ENCODE peak calls at places on chromosomes 7 and 10, in four cellular contexts. Q, B, Z and G are unnamed samples.

GRCh38 chr7:28037220-28038010 is 143.2 kb downstream of the JAZF1 start:
- DNase-seq in Q (peak), B (no peak), Z (peak), G (peak)

GRCh38 chr7:77570330-77571011 is 33.4 kb downstream of the PTPN12 start:
- DNase-seq in Q (peak), B (no peak), Z (peak), G (peak)

GRCh38 chr10:132624847-132625839 is 87.6 kb downstream of the INPP5A start:
- DNase-seq in Q (no peak), B (no peak), Z (peak), G (no peak)

GRCh38 chr10:78028438-78029293 is 649 bp downstream of the POLR3A start:
- DNase-seq in Q (peak), B (peak), Z (peak), G (peak)

GRCh38 chr10:72008096-72008933 is 44.1 kb downstream of the CHST3 start:
- DNase-seq in Q (no peak), B (no peak), Z (no peak), G (no peak)

GRCh38 chr7:5677538-5678294 is 103.7 kb downstream of the RNF216 start:
- DNase-seq in Q (peak), B (peak), Z (peak), G (peak)

GRCh38 chr10:43404675-43405221 is 4.2 kb downstream of the HNRNPF start:
- DNase-seq in Q (no peak), B (no peak), Z (no peak), G (no peak)

GRCh38 chr7:29926761-29927160 is 62.8 kb downstream of the SCRN1 start:
- DNase-seq in Q (no peak), B (no peak), Z (no peak), G (no peak)

GRCh38 chr10:97868134-97868685 is 18.6 kb downstream of the GOLGA7B start:
- DNase-seq in Q (no peak), B (no peak), Z (no peak), G (no peak)

GRCh38 chr7:7118822-7119221 is 63.5 kb upstream of the C1GALT1 start:
- DNase-seq in Q (no peak), B (no peak), Z (no peak), G (no peak)

GRCh38 chr10:5631936-5632335 is 34.5 kb downstream of the ASB13 start:
- DNase-seq in Q (peak), B (no peak), Z (no peak), G (no peak)

GRCh38 chr10:125262414-125262813 is 102.1 kb upstream of the CTBP2 start:
- DNase-seq in Q (peak), B (no peak), Z (no peak), G (no peak)

GRCh38 chr7:29865526-29865925 is 59.2 kb downstream of the WIPF3 start:
- DNase-seq in Q (no peak), B (no peak), Z (peak), G (peak)

GRCh38 chr7:43779032-43779812 is 20.7 kb downstream of the BLVRA start:
- DNase-seq in Q (no peak), B (no peak), Z (no peak), G (no peak)

GRCh38 chr10:101901340-101901739 is 57.7 kb upstream of the KCNIP2 start:
- DNase-seq in Q (no peak), B (no peak), Z (no peak), G (no peak)

GRCh38 chr10:64497306-64497705 is 976.1 kb downstream of the REEP3 start:
- DNase-seq in Q (no peak), B (no peak), Z (no peak), G (no peak)
- H3K4ac ChIP-seq in Q (no peak), B (no peak), Z (no peak), G (no peak)

GRCh38 chr7:99381664-99382075 is 7.1 kb downstream of the ARPC1B start:
- DNase-seq in Q (no peak), B (no peak), Z (no peak), G (no peak)

GRCh38 chr7:99380032-99380822 is 5.7 kb downstream of the ARPC1B start:
- DNase-seq in Q (peak), B (no peak), Z (peak), G (peak)

GRCh38 chr7:99375070-99375807 is 709 bp downstream of the ARPC1B start:
- DNase-seq in Q (peak), B (no peak), Z (peak), G (peak)

GRCh38 chr7:99380823-99381663 is 6.5 kb downstream of the ARPC1B start:
- DNase-seq in Q (peak), B (no peak), Z (no peak), G (no peak)

DNA sequence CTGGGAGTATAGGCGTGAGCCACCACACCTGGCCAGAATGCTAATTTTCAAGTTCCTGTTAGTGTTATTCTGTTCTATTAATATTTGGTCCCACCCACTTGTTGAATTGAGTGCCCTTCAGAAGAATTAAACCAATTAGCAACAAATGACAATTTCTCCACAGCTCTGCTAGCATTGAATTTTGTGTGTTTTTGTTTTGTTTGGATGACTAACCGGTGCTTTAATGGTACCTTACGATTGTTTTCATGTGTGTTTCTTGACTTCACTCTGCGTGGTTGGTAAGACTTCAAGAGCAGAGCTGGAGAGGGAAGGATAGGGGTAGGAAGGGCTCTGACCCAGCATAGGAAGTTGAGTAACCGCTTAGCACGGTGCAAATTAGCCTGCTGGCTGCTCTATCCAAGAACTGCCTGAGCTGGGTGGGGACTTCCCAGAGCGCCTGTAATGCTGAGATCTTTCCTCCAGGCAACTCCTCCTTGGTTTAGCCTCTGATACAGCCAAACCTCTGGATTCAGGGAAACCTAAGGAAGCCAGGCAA is 4.6 kb downstream of the ARPC1B start:
- DNase-seq in Q (peak), B (no peak), Z (peak), G (peak)
- H3K9ac ChIP-seq in Q (no peak), B (no peak), Z (no peak), G (peak)

GRCh38 chr7:88075216-88075615 is 141.2 kb downstream of the ADAM22 start:
- DNase-seq in Q (no peak), B (no peak), Z (no peak), G (no peak)

GRCh38 chr7:88069093-88069492 is 135.0 kb downstream of the ADAM22 start:
- DNase-seq in Q (no peak), B (no peak), Z (no peak), G (no peak)

GRCh38 chr7:88072715-88073055 is 138.6 kb downstream of the ADAM22 start:
- DNase-seq in Q (no peak), B (no peak), Z (no peak), G (no peak)

GRCh38 chr7:88073625-88074024 is 139.6 kb downstream of the ADAM22 start:
- DNase-seq in Q (no peak), B (no peak), Z (no peak), G (no peak)

DNA sequence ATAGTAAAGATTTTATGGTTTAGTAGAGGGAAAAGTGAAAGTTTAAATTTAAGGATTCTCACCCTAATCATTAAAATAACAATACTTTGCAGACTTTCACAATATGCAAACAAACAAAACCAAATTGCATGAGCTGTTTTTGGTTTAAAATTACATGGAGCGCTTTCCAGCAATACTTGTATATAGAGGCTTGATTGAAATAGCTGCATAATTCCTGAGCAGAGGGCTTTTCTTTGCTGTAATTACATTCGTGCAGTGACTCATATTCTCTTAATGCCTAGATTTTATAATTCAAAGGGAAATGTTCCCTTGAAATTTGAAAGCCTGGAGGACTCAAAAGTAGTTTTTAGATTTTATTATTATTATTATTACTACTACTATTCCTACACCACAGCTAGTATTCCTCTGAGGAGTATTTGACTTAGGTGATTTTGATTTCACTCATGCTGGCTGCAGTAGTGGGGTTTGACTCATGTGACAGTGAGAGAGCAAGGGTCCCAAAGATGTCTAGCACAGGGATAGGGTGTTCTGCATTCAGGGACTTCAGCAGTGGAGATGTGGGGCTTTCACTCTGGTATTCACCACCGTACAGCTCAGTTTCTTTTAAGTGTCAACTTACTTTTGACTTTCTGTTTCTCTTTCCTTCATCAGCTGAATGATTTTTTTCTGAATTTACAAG is 138.1 kb downstream of the ADAM22 start:
- DNase-seq in Q (no peak), B (no peak), Z (no peak), G (no peak)
- H3K4ac ChIP-seq in Q (no peak), B (no peak), Z (no peak), G (no peak)

GRCh38 chr7:2281556-2281955 is 32.7 kb downstream of the SNX8 start:
- DNase-seq in Q (no peak), B (no peak), Z (peak), G (peak)
- H3K9ac ChIP-seq in Q (no peak), B (no peak), Z (no peak), G (peak)

DNA sequence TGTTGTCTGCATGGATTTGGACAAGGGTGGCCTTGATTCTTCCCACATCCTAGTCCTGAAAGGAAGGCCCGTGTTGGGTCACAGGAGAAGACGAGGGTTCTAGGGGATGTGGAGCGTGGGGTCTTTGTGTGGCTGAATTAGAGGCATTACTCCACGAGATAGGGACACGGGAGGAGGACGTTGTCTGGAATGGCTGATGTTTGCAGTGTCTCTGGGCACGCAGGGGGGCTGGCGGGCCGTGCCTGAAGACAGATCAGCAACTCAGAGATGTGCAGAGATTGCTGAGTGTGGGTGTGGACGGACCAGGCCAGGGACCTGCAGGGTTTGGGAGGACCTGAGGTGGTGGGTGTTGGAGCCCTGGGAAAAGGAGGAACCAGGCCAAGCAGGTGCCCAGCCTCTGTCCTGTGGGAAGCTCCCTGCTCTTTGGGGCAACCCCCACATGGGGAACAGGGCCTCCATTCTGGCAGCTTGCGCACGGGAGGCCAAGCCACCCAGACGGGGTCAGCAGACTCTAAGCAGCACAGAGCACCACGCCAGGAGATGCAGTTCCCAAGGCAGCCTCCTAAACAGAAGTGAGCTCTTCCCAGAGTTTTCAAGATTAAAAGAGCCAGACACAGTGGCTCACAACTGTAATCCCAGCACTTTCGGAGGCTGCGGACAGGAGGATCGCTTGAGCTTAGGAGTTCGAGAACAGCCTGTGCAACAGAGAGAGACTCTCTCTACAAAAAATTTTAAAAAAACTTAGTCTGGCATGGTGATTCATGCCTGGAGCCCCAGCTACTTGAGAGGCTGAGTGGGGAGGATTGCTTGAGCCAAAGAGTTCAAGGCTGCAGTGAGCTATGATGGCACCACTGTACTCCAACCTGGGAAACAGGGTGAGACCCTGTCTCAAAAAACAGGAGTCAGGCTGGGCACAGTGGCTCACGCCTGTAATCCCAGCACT is 71.0 kb upstream of the GTF2I start:
- DNase-seq in Q (no peak), B (no peak), Z (no peak), G (peak)
- H3K4ac ChIP-seq in Q (no peak), B (peak), Z (no peak), G (no peak)

GRCh38 chr10:62266611-62267010 is 2.0 kb downstream of the RTKN2 start:
- DNase-seq in Q (no peak), B (no peak), Z (no peak), G (no peak)

GRCh38 chr10:62270020-62270419 is 1.4 kb upstream of the RTKN2 start:
- DNase-seq in Q (no peak), B (no peak), Z (no peak), G (no peak)

GRCh38 chr10:62266147-62266546 is 2.5 kb downstream of the RTKN2 start:
- DNase-seq in Q (no peak), B (no peak), Z (no peak), G (no peak)

GRCh38 chr10:62268399-62269076 is at the start of gene RTKN2:
- DNase-seq in Q (peak), B (peak), Z (peak), G (peak)

DNA sequence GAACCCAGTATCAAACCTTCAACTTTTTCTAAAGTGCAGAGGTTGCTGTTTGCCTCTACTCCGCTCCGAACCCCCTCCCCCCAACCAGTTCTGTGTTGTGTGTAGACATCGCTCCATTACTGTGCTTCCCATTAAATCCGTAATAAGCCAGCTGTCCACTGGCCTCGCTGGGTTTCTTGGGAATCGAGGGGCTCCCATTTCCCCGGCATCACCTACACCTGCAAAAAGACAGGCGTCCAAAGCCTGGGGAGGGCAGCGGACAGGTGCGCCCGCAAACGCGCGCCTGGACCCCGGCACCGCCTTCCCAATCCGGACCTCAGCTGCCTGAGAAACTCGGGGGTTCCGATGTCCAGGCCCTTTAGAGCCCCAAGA is 631 bp downstream of the RTKN2 start:
- DNase-seq in Q (no peak), B (no peak), Z (no peak), G (no peak)
- H3K9ac ChIP-seq in Q (peak), B (peak), Z (peak), G (peak)

GRCh38 chr7:464712-465461 is 54.8 kb downstream of the PDGFA start:
- DNase-seq in Q (peak), B (no peak), Z (peak), G (peak)

GRCh38 chr7:466465-467191 is 53.0 kb downstream of the PDGFA start:
- DNase-seq in Q (no peak), B (no peak), Z (no peak), G (no peak)

GRCh38 chr7:464177-464711 is 55.4 kb downstream of the PDGFA start:
- DNase-seq in Q (no peak), B (no peak), Z (no peak), G (no peak)

GRCh38 chr7:467393-467828 is 52.2 kb downstream of the PDGFA start:
- DNase-seq in Q (no peak), B (no peak), Z (no peak), G (no peak)

DNA sequence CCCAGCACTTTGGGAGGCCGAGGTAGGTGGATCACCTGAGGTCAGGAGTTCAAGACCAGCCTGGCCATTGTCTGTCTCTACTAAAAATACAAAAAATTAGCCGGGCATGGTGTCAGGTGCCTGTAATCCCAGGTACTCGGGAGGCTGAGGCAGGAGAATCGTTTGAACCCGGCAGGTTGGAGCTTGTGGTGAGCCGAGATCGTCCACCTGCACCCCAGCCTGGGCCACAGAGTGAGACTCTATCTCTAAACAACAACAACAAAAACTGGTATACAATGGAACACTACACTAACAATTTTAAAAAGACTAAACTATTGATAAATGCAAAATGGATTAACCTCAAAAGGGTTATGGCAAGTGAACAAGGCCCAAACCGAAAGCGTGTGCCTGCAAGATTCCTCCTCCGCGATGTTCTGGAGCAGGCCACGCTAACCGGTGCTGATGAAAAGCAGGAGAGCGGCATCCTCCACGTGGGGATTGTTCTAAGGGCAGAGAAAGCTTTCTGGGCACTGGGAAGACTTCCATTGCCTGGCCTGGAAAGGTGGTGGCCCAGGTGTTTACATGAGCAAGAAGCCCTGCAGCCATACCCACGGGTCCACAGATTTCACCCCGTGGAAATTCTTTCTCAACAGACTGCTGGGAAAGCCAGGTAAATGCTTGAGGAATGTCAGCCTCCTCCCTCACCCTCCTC is 53.8 kb downstream of the PDGFA start:
- DNase-seq in Q (no peak), B (no peak), Z (no peak), G (peak)
- H3K4ac ChIP-seq in Q (no peak), B (no peak), Z (no peak), G (no peak)